ENCODE peak calls at places on chromosome 4, in seven cellular contexts. R, U, C, E, B, Z and T are unnamed samples.
A peak's percentile ranks its signal among the peaks of the same experiment; 100 is the strongest.

GRCh38 chr4:3863841-3864734 is 97.9 kb downstream of the ADRA2C start:
- DNase-seq in R (no peak), U (no peak), C (no peak), E (no peak), B (no peak), Z (no peak), T (no peak)

GRCh38 chr4:68950033-68950432 is 1.6 kb downstream of the UGT2A3 start:
- DNase-seq in R (no peak), U (no peak), C (no peak), E (no peak), B (no peak), Z (no peak), T (no peak)

GRCh38 chr4:10783351-10783750 is 98.8 kb upstream of the CLNK start:
- DNase-seq in R (no peak), U (peak; percentile 46), C (peak; percentile 73), E (no peak), B (peak; percentile 87), Z (no peak), T (peak; percentile 22)

GRCh38 chr4:55884093-55884850 is 30.8 kb downstream of the EXOC1 start:
- DNase-seq in R (no peak), U (no peak), C (no peak), E (no peak), B (no peak), Z (no peak), T (no peak)

GRCh38 chr4:139715721-139716391 is 50.2 kb downstream of the MGST2 start:
- DNase-seq in R (no peak), U (no peak), C (no peak), E (no peak), B (no peak), Z (no peak), T (no peak)

GRCh38 chr4:183300070-183300469 is 20.0 kb downstream of the CLDN22 start:
- DNase-seq in R (no peak), U (peak; percentile 20), C (peak; percentile 13), E (no peak), B (peak; percentile 16), Z (no peak), T (no peak)

GRCh38 chr4:98150092-98150761 is 7.0 kb upstream of the STPG2 start:
- DNase-seq in R (no peak), U (peak; percentile 21), C (peak; percentile 28), E (no peak), B (no peak), Z (no peak), T (peak; percentile 4)

GRCh38 chr4:180617203-180617602 is 1626.0 kb upstream of the TENM3 start:
- DNase-seq in R (no peak), U (no peak), C (peak; percentile 3), E (no peak), B (peak; percentile 60), Z (no peak), T (no peak)

GRCh38 chr4:151811403-151811802 is 50.6 kb upstream of the GATB start:
- DNase-seq in R (no peak), U (no peak), C (no peak), E (no peak), B (no peak), Z (no peak), T (no peak)

GRCh38 chr4:114249561-114250356 is 270.3 kb upstream of the ARSJ start:
- DNase-seq in R (no peak), U (no peak), C (peak; percentile 26), E (no peak), B (no peak), Z (no peak), T (peak; percentile 3)

GRCh38 chr4:140866492-140867005 is 110.4 kb upstream of the TBC1D9 start:
- DNase-seq in R (no peak), U (no peak), C (no peak), E (no peak), B (no peak), Z (no peak), T (no peak)

GRCh38 chr4:74545488-74545887 is 100.6 kb downstream of the AREG start:
- DNase-seq in R (no peak), U (no peak), C (peak; percentile 63), E (no peak), B (no peak), Z (no peak), T (peak; percentile 42)

GRCh38 chr4:35793766-35794165 is 450.5 kb downstream of the ARAP2 start:
- DNase-seq in R (no peak), U (no peak), C (no peak), E (no peak), B (no peak), Z (no peak), T (no peak)

GRCh38 chr4:6688879-6689505 is 4.7 kb upstream of the S100P start:
- DNase-seq in R (peak; percentile 70), U (peak; percentile 82), C (peak; percentile 89), E (peak; percentile 51), B (peak; percentile 94), Z (peak; percentile 50), T (peak; percentile 96)

GRCh38 chr4:128387600-128388351 is 100.2 kb upstream of the PGRMC2 start:
- DNase-seq in R (no peak), U (peak; percentile 17), C (peak; percentile 18), E (no peak), B (peak; percentile 20), Z (no peak), T (peak; percentile 82)

GRCh38 chr4:3106339-3107186 is 32.1 kb downstream of the HTT start:
- DNase-seq in R (peak; percentile 55), U (peak; percentile 85), C (peak; percentile 92), E (peak; percentile 76), B (peak; percentile 95), Z (peak; percentile 77), T (peak; percentile 86)

GRCh38 chr4:106062452-106062875 is 167.2 kb downstream of the NPNT start:
- DNase-seq in R (no peak), U (peak; percentile 70), C (peak; percentile 53), E (no peak), B (peak; percentile 80), Z (no peak), T (peak; percentile 89)

GRCh38 chr4:107619065-107619464 is 101.0 kb downstream of the PAPSS1 start:
- DNase-seq in R (no peak), U (no peak), C (peak; percentile 65), E (no peak), B (peak; percentile 10), Z (no peak), T (no peak)

GRCh38 chr4:52103314-52103713 is 52.2 kb downstream of the SPATA18 start:
- DNase-seq in R (no peak), U (peak; percentile 9), C (peak; percentile 63), E (no peak), B (peak; percentile 39), Z (no peak), T (no peak)

GRCh38 chr4:188975271-188975670 is 836.0 kb downstream of the TRIML1 start:
- DNase-seq in R (no peak), U (no peak), C (no peak), E (no peak), B (no peak), Z (no peak), T (no peak)

GRCh38 chr4:16124232-16124631 is 40.4 kb upstream of the PROM1 start:
- DNase-seq in R (no peak), U (no peak), C (no peak), E (no peak), B (no peak), Z (no peak), T (no peak)

GRCh38 chr4:156291317-156291716 is 337.7 kb upstream of the CTSO start:
- DNase-seq in R (no peak), U (peak; percentile 14), C (peak; percentile 46), E (no peak), B (peak; percentile 45), Z (no peak), T (peak; percentile 80)